ENCODE peak calls at places on chromosomes 16 and 17, in nine cellular contexts. S, X, J, G, B, R, M, N and T are unnamed samples.

GRCh38 chr17:42895185-42895555 is 5.4 kb upstream of the G6PC1 start:
- DNase-seq in J (peak; percentile 92), S (no peak), N (no peak), R (peak; percentile 92), G (peak; percentile 97), M (no peak), X (no peak), B (peak; percentile 32), T (no peak)

GRCh38 chr17:81139965-81140364 is 25.3 kb upstream of the PVALEF start:
- DNase-seq in B (no peak), S (no peak), X (no peak), N (no peak), G (no peak), R (no peak), J (no peak), M (no peak), T (no peak)

GRCh38 chr16:89022051-89022836 is 45.2 kb upstream of the CBFA2T3 start:
- DNase-seq in N (no peak), G (no peak), M (no peak), J (no peak), R (peak; percentile 41), B (no peak), X (no peak), S (no peak), T (no peak)

GRCh38 chr16:48158296-48158695 is 2.5 kb upstream of the ABCC12 start:
- DNase-seq in R (no peak), J (no peak), B (no peak), N (peak; percentile 31), G (peak; percentile 66), M (no peak), S (peak; percentile 37), X (no peak), T (no peak)

GRCh38 chr17:45363498-45363897 is 46.7 kb upstream of the MAP3K14 start:
- DNase-seq in R (no peak), N (no peak), S (no peak), X (no peak), B (no peak), M (no peak), G (no peak), J (peak; percentile 39), T (no peak)

GRCh38 chr16:87465306-87465705 is 27.5 kb downstream of the ZCCHC14 start:
- DNase-seq in X (peak; percentile 69), G (peak; percentile 93), N (peak; percentile 79), B (peak; percentile 71), S (peak; percentile 43), J (peak; percentile 89), M (no peak), R (peak; percentile 93), T (no peak)

GRCh38 chr16:27951752-27952151 is 111.8 kb downstream of the GSG1L start:
- DNase-seq in G (peak; percentile 81), N (no peak), M (no peak), S (no peak), B (no peak), J (peak; percentile 62), R (no peak), X (no peak), T (no peak)

GRCh38 chr16:80046848-80047247 is 446.3 kb upstream of the MAF start:
- DNase-seq in M (no peak), B (no peak), X (no peak), G (no peak), J (no peak), S (no peak), N (no peak), R (no peak), T (no peak)

GRCh38 chr16:68885321-68885720 is 42.0 kb downstream of the TANGO6 start:
- DNase-seq in X (no peak), S (no peak), M (no peak), B (no peak), R (no peak), N (no peak), G (no peak), J (no peak), T (no peak)

GRCh38 chr16:30937692-30938091 is 11.2 kb upstream of the ORAI3 start:
- DNase-seq in B (no peak), S (no peak), G (no peak), N (no peak), M (no peak), R (no peak), J (no peak), X (no peak), T (no peak)

GRCh38 chr17:32610943-32611342 is 124.2 kb downstream of the CDK5R1 start:
- DNase-seq in R (no peak), N (no peak), M (no peak), B (no peak), S (no peak), X (no peak), J (no peak), G (no peak), T (no peak)

GRCh38 chr17:55496094-55496881 is 15.0 kb downstream of the SMIM36 start:
- DNase-seq in G (peak; percentile 61), J (no peak), X (no peak), N (peak; percentile 28), S (no peak), M (no peak), B (peak; percentile 34), R (no peak), T (no peak)

GRCh38 chr17:78372811-78373210 is 5.6 kb upstream of the PGS1 start:
- DNase-seq in J (no peak), X (no peak), R (no peak), G (no peak), N (no peak), S (no peak), M (no peak), B (no peak), T (no peak)

GRCh38 chr16:55521792-55522191 is 12.9 kb downstream of the LPCAT2 start:
- DNase-seq in R (no peak), X (no peak), M (no peak), J (no peak), G (no peak), N (no peak), B (no peak), S (no peak), T (no peak)

GRCh38 chr17:56679148-56679766 is 85.8 kb downstream of the NOG start:
- DNase-seq in B (no peak), J (no peak), N (peak; percentile 15), M (no peak), G (peak; percentile 67), X (no peak), R (no peak), S (peak; percentile 46), T (no peak)

GRCh38 chr16:6687593-6687992 is 645.1 kb upstream of the RBFOX1 start:
- DNase-seq in B (no peak), R (no peak), G (no peak), S (no peak), N (no peak), J (no peak), M (no peak), X (no peak), T (no peak)

GRCh38 chr16:80997139-80997798 is 9.4 kb downstream of the CMC2 start:
- DNase-seq in X (no peak), R (no peak), S (no peak), G (peak; percentile 12), B (no peak), N (peak; percentile 83), M (no peak), J (no peak), T (no peak)

GRCh38 chr16:77877712-77878111 is 89.3 kb downstream of the VAT1L start:
- DNase-seq in M (no peak), X (no peak), G (peak; percentile 79), S (peak; percentile 12), B (no peak), N (peak; percentile 27), R (no peak), J (no peak), T (no peak)

DNA sequence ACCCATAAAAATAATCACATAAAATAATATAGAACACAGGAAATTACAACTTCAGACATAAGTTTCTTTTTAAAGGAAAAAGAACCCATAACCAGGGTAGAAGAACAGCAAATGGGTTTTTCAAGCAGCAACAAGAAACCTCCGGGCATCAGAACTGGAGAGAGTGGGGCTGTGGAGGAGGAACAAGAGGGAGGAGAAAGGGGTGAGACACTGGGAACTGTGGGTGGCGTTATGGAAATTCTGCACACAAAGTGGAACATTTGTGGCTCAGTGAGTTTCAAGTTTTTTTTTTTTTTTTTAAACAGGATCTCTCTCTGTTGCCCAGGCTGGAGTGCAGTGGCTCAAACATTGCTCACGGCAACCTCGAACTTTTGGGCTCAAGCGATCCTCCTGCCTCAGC is 22.6 kb downstream of the EMP2 start:
- DNase-seq in N (no peak), R (no peak), B (no peak), J (no peak), S (no peak), G (no peak), M (no peak), X (no peak), T (no peak)
- H3K27ac ChIP-seq in N (no peak overlapping the region), R (peak overlapping the region; percentile 92), B (peak overlapping the region; percentile 97), J (peak overlapping the region; percentile 79), S (no peak overlapping the region), G (no peak overlapping the region), M (no peak overlapping the region), X (peak overlapping the region; percentile 88), T (no peak overlapping the region)

DNA sequence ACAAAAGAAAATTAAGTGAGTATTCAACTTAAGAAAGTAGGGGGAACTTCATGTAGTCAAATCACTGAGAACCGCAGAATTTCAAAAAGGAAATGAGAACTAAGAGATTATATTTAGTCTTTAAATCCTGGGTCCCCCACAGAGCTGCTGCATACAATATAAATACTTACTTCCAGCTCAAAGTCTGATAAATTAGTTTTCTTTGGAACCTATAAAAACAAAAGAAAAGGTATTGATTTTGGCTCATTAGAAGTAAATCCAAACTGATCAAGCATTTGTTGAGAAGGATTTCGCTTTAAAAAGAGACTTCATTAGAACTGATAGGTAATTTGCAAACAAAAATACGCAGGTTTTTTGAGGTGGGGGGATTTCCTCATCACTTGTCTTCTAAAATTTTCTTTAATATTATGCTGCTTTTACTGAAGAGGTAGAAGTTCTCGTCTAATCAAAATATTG is 21.9 kb downstream of the PARN start:
- DNase-seq in J (no peak), X (no peak), G (no peak), M (no peak), S (no peak), B (no peak), R (no peak), N (no peak), T (no peak)
- H3K27ac ChIP-seq in J (no peak overlapping the region), X (no peak overlapping the region), G (no peak overlapping the region), M (no peak overlapping the region), S (no peak overlapping the region), B (no peak overlapping the region), R (no peak overlapping the region), N (peak overlapping the region; percentile 41), T (no peak overlapping the region)

GRCh38 chr16:67346328-67346727 is 19.7 kb downstream of the LRRC36 start:
- DNase-seq in S (no peak), B (no peak), M (no peak), N (no peak), R (no peak), J (no peak), X (no peak), G (no peak), T (no peak)
- H3K27ac ChIP-seq in S (no peak overlapping the region), B (no peak overlapping the region), M (no peak overlapping the region), N (no peak overlapping the region), R (no peak overlapping the region), J (no peak overlapping the region), X (no peak overlapping the region), G (no peak overlapping the region), T (no peak overlapping the region)

DNA sequence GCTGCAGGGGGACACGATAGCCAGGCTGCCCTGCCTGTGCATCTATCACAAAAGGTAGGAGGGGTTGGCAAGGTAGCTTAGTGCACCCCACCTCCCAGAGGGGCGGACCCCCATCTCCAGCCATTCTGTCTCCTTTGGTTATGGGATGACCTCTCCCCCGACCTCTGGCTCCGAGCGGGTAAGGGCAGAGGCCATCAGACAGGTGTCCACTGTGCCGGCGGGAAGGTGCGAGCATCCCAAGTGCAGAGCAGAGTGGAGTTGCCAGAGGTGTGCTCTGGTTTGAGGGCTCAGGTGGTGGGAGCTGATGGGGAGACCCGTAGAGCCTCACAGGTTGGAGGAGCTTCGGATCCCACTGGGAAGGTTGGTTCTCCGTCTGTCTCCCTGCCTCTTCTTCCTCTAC is 11.7 kb downstream of the LDHD start:
- DNase-seq in J (no peak), G (no peak), X (no peak), S (no peak), N (no peak), R (no peak), M (no peak), B (no peak), T (no peak)
- H3K27ac ChIP-seq in J (peak overlapping the region; percentile 35), G (no peak overlapping the region), X (peak overlapping the region; percentile 86), S (no peak overlapping the region), N (no peak overlapping the region), R (peak overlapping the region; percentile 59), M (no peak overlapping the region), B (peak overlapping the region; percentile 94), T (peak overlapping the region; percentile 83)